ENCODE peak calls at places on chromosomes 2 and 18, in seven cellular contexts. T, O, V, Z, A, Q and I are unnamed samples. For H3K36me3 and H3K4me1, the result is how much of the 10 kb centered on the place peaks cover.

GRCh38 chr2:237629188-237629534 is 1.8 kb downstream of the LRRFIP1 start:
- DNase-seq in V (no peak), Z (no peak), O (no peak), Q (peak), T (no peak), A (no peak), I (no peak)

GRCh38 chr2:219870023-219870422 is 242.6 kb downstream of the SLC4A3 start:
- DNase-seq in T (no peak), Q (peak), Z (no peak), O (no peak), A (no peak), V (no peak), I (no peak)

GRCh38 chr2:69309336-69310048 is 77.5 kb downstream of the GFPT1 start:
- DNase-seq in Q (peak), T (no peak), O (peak), A (no peak), V (peak), Z (peak), I (peak)

GRCh38 chr2:48829036-48829435 is 73.5 kb upstream of the LHCGR start:
- DNase-seq in V (no peak), Q (peak), Z (no peak), A (no peak), O (no peak), T (peak), I (no peak)

GRCh38 chr2:54551123-54551756 is 95.1 kb downstream of the SPTBN1 start:
- DNase-seq in O (peak), T (no peak), Z (no peak), A (no peak), V (no peak), Q (no peak), I (no peak)

GRCh38 chr18:74495581-74496507 is at the start of gene CNDP2:
- DNase-seq in A (peak), V (peak), T (peak), Z (peak), Q (peak), O (peak), I (peak)

GRCh38 chr2:141455877-141456276 is 674.9 kb downstream of the LRP1B start:
- DNase-seq in Z (no peak), V (no peak), T (no peak), O (no peak), A (no peak), Q (no peak), I (no peak)

GRCh38 chr2:60565472-60565871 is 12.0 kb upstream of the BCL11A start:
- DNase-seq in O (no peak), V (peak), Z (peak), T (no peak), A (no peak), Q (peak), I (peak)

GRCh38 chr18:45920367-45920766 is 46.8 kb downstream of the EPG5 start:
- DNase-seq in V (no peak), Q (peak), O (peak), Z (peak), T (no peak), A (peak), I (no peak)

GRCh38 chr2:28606986-28607441 is 111.2 kb downstream of the PLB1 start:
- DNase-seq in V (peak), Z (no peak), T (no peak), Q (no peak), A (peak), O (no peak), I (no peak)

GRCh38 chr2:200172944-200173481 is 133.5 kb upstream of the SPATS2L start:
- DNase-seq in V (no peak), Z (no peak), A (no peak), T (peak), Q (peak), O (no peak), I (no peak)

GRCh38 chr2:29218071-29218470 is 102.9 kb downstream of the CLIP4 start:
- DNase-seq in V (no peak), T (no peak), Q (no peak), Z (no peak), O (peak), A (no peak), I (no peak)

GRCh38 chr2:13005761-13006336 is 289.1 kb downstream of the TRIB2 start:
- DNase-seq in T (no peak), V (no peak), A (no peak), O (no peak), Z (no peak), Q (no peak), I (no peak)

GRCh38 chr2:43105586-43106562 is 120.5 kb downstream of the ZFP36L2 start:
- DNase-seq in Q (peak), A (peak), O (no peak), T (no peak), V (peak), Z (peak), I (no peak)

GRCh38 chr2:106990307-106990706 is 104.3 kb upstream of the ST6GAL2 start:
- DNase-seq in O (no peak), V (no peak), Q (peak), Z (no peak), A (no peak), T (peak), I (no peak)

GRCh38 chr18:52903858-52904257 is 563.9 kb downstream of the DCC start:
- DNase-seq in O (peak), Q (peak), Z (peak), V (peak), T (no peak), A (no peak), I (peak)

DNA sequence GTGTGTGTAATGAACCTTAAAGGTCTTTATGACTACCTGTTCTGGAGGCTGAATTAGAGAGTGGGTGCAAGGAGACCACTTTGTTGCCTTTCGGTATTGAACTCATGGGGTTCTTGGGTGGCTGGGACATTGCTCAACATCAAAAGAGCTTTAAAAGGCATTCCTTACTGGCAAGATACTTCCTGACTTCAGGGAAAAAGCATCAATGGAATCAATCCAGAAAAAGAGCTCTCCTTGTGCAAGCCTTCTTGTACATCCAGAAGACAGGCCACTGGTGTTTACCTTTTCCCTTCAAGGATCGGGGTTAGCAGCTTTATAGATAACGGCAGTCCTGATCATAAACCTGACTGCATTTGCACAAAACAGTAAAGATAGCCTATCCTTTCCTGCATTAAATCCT is 9.5 kb downstream of the PNO1 start:
- DNase-seq in V (no peak), T (no peak), Z (no peak), Q (peak), O (no peak), A (no peak), I (no peak)
- H3K36me3 ChIP-seq in V (under half), T (under half), Z (under half), Q (under half), O (under half), A (half or more), I (half or more)

DNA sequence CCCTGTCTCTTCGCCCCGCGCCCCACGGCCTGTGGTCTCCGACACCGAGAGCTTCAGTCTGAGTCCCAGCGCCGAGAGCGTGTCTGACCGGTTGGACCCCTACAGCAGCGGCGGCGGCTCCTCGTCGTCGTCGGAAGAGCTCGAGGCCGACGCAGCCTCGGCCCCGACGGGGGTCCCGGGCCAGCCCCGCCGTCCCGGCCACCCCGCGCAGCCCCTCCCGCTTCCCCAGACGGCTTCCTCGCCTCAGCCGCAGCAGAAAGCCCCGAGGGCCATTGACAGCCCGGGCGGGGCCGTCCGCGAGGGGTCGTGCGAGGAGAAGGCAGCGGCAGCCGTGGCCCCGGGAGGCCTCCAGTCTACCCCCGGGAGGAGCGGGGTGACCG is 1.3 kb downstream of the PHLPP1 start:
- DNase-seq in A (peak), V (peak), O (peak), T (no peak), Q (peak), Z (peak), I (peak)
- H3K4me3 ChIP-seq in A (peak), V (peak), O (peak), T (peak), Q (peak), Z (peak), I (peak)

GRCh38 chr18:35040638-35040987 is 600 bp upstream of the MAPRE2 start:
- DNase-seq in O (no peak), Z (no peak), Q (no peak), A (no peak), V (no peak), T (no peak), I (no peak)

GRCh38 chr18:35038029-35038428 is 3.2 kb upstream of the MAPRE2 start:
- DNase-seq in T (no peak), O (no peak), A (no peak), Q (no peak), V (no peak), Z (no peak), I (no peak)

GRCh38 chr18:35040988-35041751 is at the start of gene MAPRE2:
- DNase-seq in T (peak), O (peak), Z (peak), A (peak), Q (peak), V (peak), I (peak)

GRCh38 chr18:35039633-35040032 is 1.6 kb upstream of the MAPRE2 start:
- DNase-seq in T (no peak), O (no peak), A (peak), Q (no peak), Z (no peak), V (no peak), I (no peak)

DNA sequence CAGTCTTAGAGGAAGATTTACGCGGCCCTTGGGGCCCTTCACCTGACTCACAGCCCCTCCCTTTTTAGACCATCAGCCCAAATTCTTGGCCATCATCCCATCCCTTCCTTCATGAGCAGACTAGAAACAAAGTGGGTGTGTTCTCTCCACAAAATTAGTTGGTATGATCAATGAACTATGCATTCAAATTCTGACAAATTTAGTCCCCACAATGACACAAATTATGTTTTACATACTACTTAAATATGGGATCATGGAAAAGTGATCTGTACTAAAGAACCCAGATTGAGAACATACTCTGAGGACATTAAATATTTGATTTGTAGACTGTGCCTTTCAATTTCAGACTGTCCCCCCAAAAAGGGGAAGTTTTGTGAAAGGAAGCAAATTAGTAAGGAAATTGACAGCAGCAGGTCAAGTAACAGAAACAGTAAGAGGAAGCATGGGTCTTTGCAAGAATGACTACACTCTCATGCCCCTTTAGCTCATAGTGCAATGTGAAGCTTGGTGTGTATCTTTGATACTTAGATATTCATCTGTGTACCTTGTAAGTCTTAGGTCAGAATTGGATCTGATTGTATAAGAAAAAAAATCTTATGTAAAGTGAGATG is 2.2 kb upstream of the MAPRE2 start:
- DNase-seq in A (peak), Q (no peak), O (no peak), Z (no peak), V (no peak), T (no peak), I (no peak)
- H3K4me1 ChIP-seq in A (half or more), Q (under half), O (under half), Z (under half), V (under half), T (under half), I (under half)

GRCh38 chr2:24912523-24912922 is 7.5 kb downstream of the ADCY3 start:
- DNase-seq in Z (no peak), V (no peak), Q (no peak), O (no peak), T (no peak), A (no peak), I (no peak)
- H3K36me3 ChIP-seq in Z (under half), V (under half), Q (under half), O (under half), T (under half), A (under half), I (under half)

GRCh38 chr2:56666758-56667157 is 483.0 kb downstream of the CCDC85A start:
- DNase-seq in V (no peak), T (no peak), A (no peak), Q (no peak), Z (no peak), O (no peak), I (no peak)
- H3K4me3 ChIP-seq in V (no peak), T (no peak), A (no peak), Q (no peak), Z (no peak), O (no peak), I (no peak)

GRCh38 chr2:98772531-98772930 is 41.6 kb upstream of the MGAT4A start:
- DNase-seq in A (no peak), Z (no peak), O (no peak), V (no peak), Q (no peak), T (peak), I (no peak)

GRCh38 chr2:98773169-98773568 is 42.2 kb upstream of the MGAT4A start:
- DNase-seq in O (no peak), Z (no peak), T (no peak), Q (no peak), V (no peak), A (no peak), I (no peak)

GRCh38 chr2:98771771-98772521 is 41.0 kb upstream of the MGAT4A start:
- DNase-seq in Z (no peak), T (peak), Q (no peak), V (no peak), O (no peak), A (no peak), I (no peak)

GRCh38 chr2:98769784-98770183 is 38.9 kb upstream of the MGAT4A start:
- DNase-seq in Z (peak), A (no peak), Q (no peak), V (no peak), O (no peak), T (no peak), I (no peak)

GRCh38 chr2:98771264-98771663 is 40.3 kb upstream of the MGAT4A start:
- DNase-seq in O (no peak), Z (no peak), Q (no peak), A (no peak), T (no peak), V (no peak), I (peak)
- H3K4me1 ChIP-seq in O (under half), Z (under half), Q (under half), A (under half), T (under half), V (under half), I (under half)

DNA sequence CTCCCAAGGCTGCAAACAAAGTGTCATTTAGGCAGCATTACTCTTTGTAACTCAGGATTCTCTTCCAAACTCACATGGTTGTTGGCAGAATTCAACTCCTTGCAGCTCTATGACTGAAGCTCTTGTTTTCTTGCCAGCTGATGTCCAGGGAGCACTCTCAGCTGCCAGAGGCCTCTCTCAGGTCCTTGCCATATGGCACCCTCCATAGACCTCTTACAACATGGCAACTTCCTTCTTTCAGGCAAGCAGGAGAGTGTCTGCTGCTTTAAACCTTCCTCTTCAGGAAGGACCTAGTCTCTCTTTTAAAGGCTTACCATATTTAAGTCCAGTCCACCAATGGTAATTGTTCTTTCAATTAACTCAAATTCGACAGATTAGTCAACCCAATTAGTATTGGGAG is 893.3 kb upstream of the ZEB2 start:
- DNase-seq in Q (no peak), V (no peak), O (no peak), A (no peak), T (no peak), Z (no peak), I (no peak)
- H3K36me3 ChIP-seq in Q (under half), V (under half), O (under half), A (under half), T (under half), Z (under half), I (under half)

DNA sequence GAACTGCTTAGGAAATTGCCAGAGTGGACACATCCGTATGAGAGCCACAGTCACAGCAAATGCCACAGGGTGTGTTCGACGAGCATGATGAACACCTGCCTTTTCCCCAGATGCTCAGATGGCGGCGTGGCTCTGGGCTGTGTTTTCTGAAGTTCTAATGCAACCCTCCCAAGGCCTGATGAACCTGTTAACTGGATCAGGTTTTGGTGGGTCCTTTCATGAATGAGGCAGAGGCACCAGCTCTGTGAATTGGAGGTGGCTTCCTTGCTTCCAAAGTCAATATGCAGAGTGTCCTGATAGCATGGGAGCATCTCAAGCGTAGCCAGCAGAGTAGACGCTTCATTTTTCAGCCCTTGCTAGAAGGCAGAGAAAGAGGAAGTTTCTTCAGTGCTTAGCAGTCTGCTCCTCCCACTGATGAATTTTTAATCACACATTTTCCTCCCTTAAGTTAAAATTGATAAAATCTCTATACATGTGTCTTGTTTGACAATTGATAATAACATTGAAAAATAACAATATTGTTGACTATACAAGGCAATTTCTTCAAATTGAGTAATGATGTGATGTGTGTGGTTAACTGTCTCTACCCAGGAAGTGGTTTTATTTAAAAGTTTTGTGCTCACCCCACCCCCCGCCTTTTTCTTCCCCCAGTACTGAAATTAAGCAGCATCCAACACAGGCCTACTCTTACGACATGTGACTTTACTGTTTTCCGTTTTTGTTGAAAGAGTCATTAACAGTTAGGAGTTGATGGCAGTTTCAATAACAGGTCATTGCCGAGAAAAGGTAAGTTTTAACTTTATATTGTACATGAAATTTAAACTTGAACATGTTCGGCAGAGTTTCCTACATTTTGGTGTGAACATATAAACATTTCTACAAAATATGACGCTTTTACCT is at the start of gene ARHGAP15:
- DNase-seq in Z (no peak), T (no peak), Q (no peak), O (no peak), V (no peak), A (no peak), I (no peak)
- H3K4me3 ChIP-seq in Z (no peak), T (no peak), Q (no peak), O (no peak), V (no peak), A (no peak), I (no peak)

GRCh38 chr2:120254178-120254577 is 1.5 kb downstream of the RALB start:
- DNase-seq in A (no peak), Q (no peak), Z (no peak), O (no peak), V (no peak), T (no peak), I (no peak)

GRCh38 chr2:120261387-120262006 is 8.8 kb downstream of the RALB start:
- DNase-seq in A (no peak), Q (no peak), V (no peak), Z (no peak), T (no peak), O (no peak), I (no peak)

GRCh38 chr2:120260736-120261135 is 8.1 kb downstream of the RALB start:
- DNase-seq in T (no peak), Z (no peak), O (no peak), A (no peak), Q (no peak), V (no peak), I (no peak)

GRCh38 chr2:120257522-120257921 is 4.9 kb downstream of the RALB start:
- DNase-seq in O (no peak), Q (no peak), T (no peak), Z (no peak), V (no peak), A (no peak), I (no peak)

GRCh38 chr2:120258140-120258539 is 5.5 kb downstream of the RALB start:
- DNase-seq in V (no peak), A (no peak), Q (no peak), O (no peak), Z (no peak), T (no peak), I (no peak)
- H3K4me1 ChIP-seq in V (under half), A (under half), Q (under half), O (under half), Z (under half), T (half or more), I (under half)

GRCh38 chr18:37709740-37710139 is 144.1 kb upstream of the CELF4 start:
- DNase-seq in Z (no peak), Q (no peak), T (no peak), O (no peak), V (no peak), A (no peak), I (no peak)
- H3K36me3 ChIP-seq in Z (under half), Q (under half), T (under half), O (under half), V (under half), A (under half), I (under half)